ENCODE peak calls at places on chromosome 20, in eight cellular contexts. P is mesenchymal stem cell, J is endothelial cell of umbilical vein, S is trophoblast cell, T is GM23248, Z is fibroblast of lung, N is H9, X is neural progenitor cell. F is an unnamed sample.
A peak's percentile ranks its signal among the peaks of the same experiment; 100 is the strongest.

GRCh38 chr20:5863040-5863811 is 87.1 kb downstream of the TRMT6 start:
- DNase-seq in P (peak; percentile 60), J (peak; percentile 50), S (no peak), T (peak; percentile 61), Z (peak; percentile 54), N (no peak), X (no peak), F (no peak)

GRCh38 chr20:34452281-34452982 is 63.8 kb upstream of the DYNLRB1 start:
- DNase-seq in P (no peak), J (no peak), S (peak; percentile 53), T (peak; percentile 81), Z (no peak), N (no peak), X (no peak), F (no peak)

GRCh38 chr20:22341508-22341907 is 242.9 kb downstream of the FOXA2 start:
- DNase-seq in P (peak; percentile 21), J (no peak), S (no peak), T (no peak), Z (peak; percentile 6), N (no peak), X (no peak), F (no peak)

GRCh38 chr20:62156592-62157386 is 13.2 kb downstream of the SS18L1 start:
- DNase-seq in P (peak; percentile 69), J (peak; percentile 48), S (no peak), T (peak; percentile 69), Z (peak; percentile 39), N (peak; percentile 85), X (peak; percentile 86), F (peak; percentile 69)

GRCh38 chr20:11777861-11778570 is 139.7 kb upstream of the BTBD3 start:
- DNase-seq in P (peak; percentile 36), J (peak; percentile 79), S (no peak), T (peak; percentile 54), Z (peak; percentile 25), N (no peak), X (no peak), F (no peak)

GRCh38 chr20:61608275-61609085 is 356.4 kb downstream of the CDH4 start:
- DNase-seq in P (peak; percentile 18), J (no peak), S (no peak), T (peak; percentile 34), Z (peak; percentile 25), N (peak; percentile 57), X (peak; percentile 86), F (peak; percentile 8)

GRCh38 chr20:11882651-11883050 is 35.0 kb upstream of the BTBD3 start:
- DNase-seq in P (no peak), J (no peak), S (no peak), T (peak; percentile 10), Z (no peak), N (no peak), X (no peak), F (no peak)

GRCh38 chr20:2400290-2400689 is 19.6 kb downstream of the TGM6 start:
- DNase-seq in P (no peak), J (no peak), S (no peak), T (no peak), Z (no peak), N (no peak), X (no peak), F (no peak)

GRCh38 chr20:35368616-35369423 is 43.0 kb downstream of the UQCC1 start:
- DNase-seq in P (no peak), J (no peak), S (no peak), T (peak; percentile 14), Z (no peak), N (peak; percentile 31), X (peak; percentile 36), F (peak; percentile 8)

GRCh38 chr20:12984863-12985262 is 23.9 kb upstream of the SPTLC3 start:
- DNase-seq in P (no peak), J (no peak), S (peak; percentile 22), T (no peak), Z (no peak), N (no peak), X (no peak), F (no peak)

GRCh38 chr20:57622201-57622570 is 2.0 kb upstream of the ZBP1 start:
- DNase-seq in P (no peak), J (no peak), S (no peak), T (no peak), Z (no peak), N (no peak), X (no peak), F (no peak)
- H2AFZ ChIP-seq in P (no peak overlapping the region), J (no peak overlapping the region), S (no peak overlapping the region), T (no peak overlapping the region), Z (no peak overlapping the region), N (no peak overlapping the region), X (no peak overlapping the region), F (no peak overlapping the region)

GRCh38 chr20:53448875-53449274 is 144.8 kb downstream of the ZNF217 start:
- DNase-seq in P (no peak), J (no peak), S (no peak), T (peak; percentile 12), Z (no peak), N (no peak), X (no peak), F (no peak)

GRCh38 chr20:53448426-53448825 is 145.2 kb downstream of the ZNF217 start:
- DNase-seq in P (no peak), J (no peak), S (no peak), T (no peak), Z (no peak), N (no peak), X (no peak), F (no peak)

GRCh38 chr20:53445276-53445675 is 148.4 kb downstream of the ZNF217 start:
- DNase-seq in P (peak; percentile 87), J (no peak), S (no peak), T (peak; percentile 5), Z (peak; percentile 8), N (no peak), X (no peak), F (no peak)

GRCh38 chr20:53444386-53444785 is 149.3 kb downstream of the ZNF217 start:
- DNase-seq in P (peak; percentile 64), J (no peak), S (no peak), T (no peak), Z (no peak), N (no peak), X (peak; percentile 70), F (no peak)

GRCh38 chr20:53447271-53447670 is 146.4 kb downstream of the ZNF217 start:
- DNase-seq in P (no peak), J (no peak), S (no peak), T (no peak), Z (no peak), N (no peak), X (no peak), F (no peak)
- H3K9me3 ChIP-seq in P (peaks cover 25% of the 10 kb centered on the region), J (peaks cover 2% of the 10 kb centered on the region), S (peaks cover 3% of the 10 kb centered on the region), T (no peaks in the 10 kb centered on the region), Z (no peaks in the 10 kb centered on the region), N (peaks cover 20% of the 10 kb centered on the region), X (peaks cover 5% of the 10 kb centered on the region), F (peaks cover 23% of the 10 kb centered on the region)

GRCh38 chr20:50957798-50958732 is at the start of gene DPM1:
- DNase-seq in P (peak; percentile 70), J (no peak), S (peak; percentile 84), T (peak; percentile 93), Z (peak; percentile 15), N (peak; percentile 83), X (peak; percentile 94), F (peak; percentile 94)

GRCh38 chr20:50958733-50959542 is at the start of gene MOCS3:
- DNase-seq in P (peak; percentile 97), J (peak; percentile 94), S (peak; percentile 87), T (peak; percentile 97), Z (peak; percentile 95), N (peak; percentile 81), X (peak; percentile 94), F (peak; percentile 96)

GRCh38 chr20:50953196-50953595 is 5.1 kb downstream of the DPM1 start:
- DNase-seq in P (no peak), J (no peak), S (no peak), T (no peak), Z (no peak), N (no peak), X (no peak), F (no peak)

GRCh38 chr20:50957276-50957675 is 1.1 kb downstream of the DPM1 start:
- DNase-seq in P (peak; percentile 51), J (peak; percentile 8), S (no peak), T (peak; percentile 78), Z (peak; percentile 17), N (no peak), X (no peak), F (peak; percentile 11)

GRCh38 chr20:50953821-50954220 is 4.5 kb downstream of the DPM1 start:
- DNase-seq in P (no peak), J (no peak), S (no peak), T (no peak), Z (no peak), N (no peak), X (no peak), F (no peak)
- H3K4me1 ChIP-seq in P (peaks cover 5% of the 10 kb centered on the region), J (peaks cover 13% of the 10 kb centered on the region), S (peaks cover 2% of the 10 kb centered on the region), T (peaks cover 23% of the 10 kb centered on the region), Z (no peaks in the 10 kb centered on the region), N (peaks cover 2% of the 10 kb centered on the region), X (peaks cover 10% of the 10 kb centered on the region), F (peaks cover 21% of the 10 kb centered on the region)

DNA sequence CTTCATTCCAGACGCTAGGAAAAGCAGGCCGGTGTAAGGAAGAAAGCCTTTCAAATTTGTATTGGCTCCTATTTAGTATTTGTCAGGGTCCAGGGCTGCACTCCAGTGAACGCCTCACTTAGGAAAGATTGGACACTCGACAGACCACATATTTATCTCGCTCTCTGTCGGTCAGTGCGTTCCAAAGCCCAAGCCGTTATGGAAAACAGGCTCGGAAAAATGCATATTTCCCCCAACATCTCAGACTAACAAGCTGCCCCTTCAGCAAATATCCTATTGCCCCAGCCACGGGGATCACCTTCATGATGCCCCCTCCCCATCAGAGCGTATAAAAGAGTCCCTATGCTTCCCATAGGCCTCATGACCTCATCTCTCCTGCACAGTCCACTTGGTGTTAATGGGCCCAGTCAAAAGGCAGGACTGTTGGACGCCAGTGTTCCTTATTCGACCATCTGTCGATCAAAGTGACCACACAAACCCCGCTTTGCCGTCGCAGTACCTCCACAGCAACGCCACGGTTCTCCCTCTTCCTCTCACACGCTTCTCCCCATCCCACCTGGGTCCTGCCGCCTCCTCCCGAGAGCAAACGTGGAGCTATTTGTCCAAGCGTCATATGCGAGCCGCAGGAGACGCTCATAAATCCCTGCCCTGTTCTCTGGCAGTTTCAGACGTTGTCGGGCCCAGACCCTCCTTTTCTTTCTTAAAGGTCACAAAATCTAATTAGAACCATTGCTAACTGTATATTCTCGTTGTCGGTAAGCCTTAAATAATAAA is 63.3 kb downstream of the NPEPL1 start:
- DNase-seq in P (no peak), J (no peak), S (no peak), T (no peak), Z (no peak), N (peak; percentile 17), X (no peak), F (no peak)
- H2AFZ ChIP-seq in P (no peak overlapping the region), J (no peak overlapping the region), S (no peak overlapping the region), T (no peak overlapping the region), Z (no peak overlapping the region), N (no peak overlapping the region), X (no peak overlapping the region), F (no peak overlapping the region)

DNA sequence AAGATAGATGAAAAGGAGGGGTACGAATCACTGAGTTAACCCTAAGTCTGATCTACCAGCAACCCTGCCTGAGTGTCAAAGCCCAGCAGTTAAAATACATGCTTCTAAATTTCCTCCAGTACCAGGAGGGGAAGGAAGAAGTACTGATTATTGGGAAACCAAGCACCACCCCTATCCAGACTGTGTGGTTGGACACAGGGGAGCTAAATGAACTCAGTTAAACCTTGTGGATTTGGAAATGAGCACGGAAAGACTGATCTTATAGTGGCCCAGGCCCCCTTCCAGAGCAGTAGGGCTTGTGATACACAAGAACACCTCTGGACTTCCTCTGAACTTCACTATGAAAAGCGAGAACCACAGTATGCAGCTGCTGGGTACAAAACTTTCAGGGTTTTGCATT is 585.6 kb downstream of the MAFB start:
- DNase-seq in P (no peak), J (no peak), S (no peak), T (no peak), Z (no peak), N (no peak), X (no peak), F (no peak)
- H3K9me3 ChIP-seq in P (no peaks in the 10 kb centered on the region), J (no peaks in the 10 kb centered on the region), S (peaks cover 1% of the 10 kb centered on the region), T (no peaks in the 10 kb centered on the region), Z (no peaks in the 10 kb centered on the region), N (no peaks in the 10 kb centered on the region), X (no peaks in the 10 kb centered on the region), F (no peaks in the 10 kb centered on the region)

F was measured in OCI-LY7.